ENCODE peak calls at places on chromosomes 4 and X, in eight cellular contexts. B is CD8-positive, alpha-beta T cell; M is MM.1S; X is mesenchymal stem cell; Z is fibroblast of lung; T is neural progenitor cell; J is brain microvascular endothelial cell; D is breast epithelium. N is an unnamed sample.

GRCh38 chr4:24973471-24974251 is 57.1 kb downstream of the LGI2 start:
- DNase-seq in J (no peak), Z (no peak), T (no peak), X (no peak), D (peak; percentile 58), B (no peak), M (no peak), N (no peak)

GRCh38 chr4:175412161-175412560 is 399.9 kb downstream of the GPM6A start:
- DNase-seq in D (no peak), J (no peak), B (no peak), X (no peak), T (no peak), Z (no peak), M (no peak), N (no peak)

GRCh38 chrX:70694339-70695122 is 214.0 kb downstream of the TEX11 start:
- DNase-seq in M (no peak), T (no peak), Z (no peak), J (no peak), B (no peak), X (no peak), D (no peak), N (no peak)

GRCh38 chrX:151974336-151975227 is at the start of gene GABRE:
- DNase-seq in D (peak; percentile 59), B (no peak), M (peak; percentile 27), Z (no peak), X (peak; percentile 22), J (no peak), T (peak; percentile 69), N (no peak)

GRCh38 chr4:71206763-71207162 is 132.1 kb upstream of the SLC4A4 start:
- DNase-seq in J (peak; percentile 67), M (no peak), T (no peak), X (no peak), Z (peak; percentile 74), D (no peak), B (no peak), N (no peak)

GRCh38 chr4:188092824-188093223 is 16.6 kb downstream of the TRIML2 start:
- DNase-seq in B (no peak), Z (no peak), J (no peak), M (no peak), T (no peak), X (no peak), D (no peak), N (no peak)

GRCh38 chrX:39164212-39164611 is 363.0 kb downstream of the MID1IP1 start:
- DNase-seq in X (no peak), M (no peak), Z (no peak), T (no peak), B (no peak), J (no peak), D (no peak), N (no peak)

GRCh38 chr4:123640271-123640670 is 243.7 kb downstream of the SPRY1 start:
- DNase-seq in B (no peak), D (no peak), X (peak; percentile 27), J (no peak), M (peak; percentile 20), Z (no peak), T (no peak), N (no peak)

GRCh38 chrX:137195296-137195695 is 161.5 kb upstream of the GPR101 start:
- DNase-seq in D (no peak), M (no peak), B (no peak), X (no peak), T (no peak), Z (no peak), J (no peak), N (no peak)

GRCh38 chrX:9339603-9340569 is 125.0 kb upstream of the TBL1X start:
- DNase-seq in B (no peak), M (peak; percentile 86), T (no peak), D (no peak), Z (peak; percentile 34), X (peak; percentile 45), J (no peak), N (no peak)

GRCh38 chr4:13642576-13642975 is 15.1 kb upstream of the BOD1L1 start:
- DNase-seq in B (no peak), J (peak; percentile 48), X (peak; percentile 40), Z (peak; percentile 61), T (no peak), M (no peak), D (no peak), N (no peak)

GRCh38 chr4:13641084-13641483 is 13.6 kb upstream of the BOD1L1 start:
- DNase-seq in M (no peak), T (no peak), Z (no peak), B (no peak), X (no peak), D (no peak), J (no peak), N (no peak)

GRCh38 chr4:13640149-13640671 is 12.7 kb upstream of the BOD1L1 start:
- DNase-seq in B (no peak), X (peak; percentile 94), M (no peak), Z (peak; percentile 85), J (peak; percentile 49), D (no peak), T (peak; percentile 49), N (no peak)

GRCh38 chr4:13645075-13645474 is 17.6 kb upstream of the BOD1L1 start:
- DNase-seq in D (no peak), Z (no peak), T (no peak), X (no peak), M (no peak), B (no peak), J (no peak), N (no peak)

DNA sequence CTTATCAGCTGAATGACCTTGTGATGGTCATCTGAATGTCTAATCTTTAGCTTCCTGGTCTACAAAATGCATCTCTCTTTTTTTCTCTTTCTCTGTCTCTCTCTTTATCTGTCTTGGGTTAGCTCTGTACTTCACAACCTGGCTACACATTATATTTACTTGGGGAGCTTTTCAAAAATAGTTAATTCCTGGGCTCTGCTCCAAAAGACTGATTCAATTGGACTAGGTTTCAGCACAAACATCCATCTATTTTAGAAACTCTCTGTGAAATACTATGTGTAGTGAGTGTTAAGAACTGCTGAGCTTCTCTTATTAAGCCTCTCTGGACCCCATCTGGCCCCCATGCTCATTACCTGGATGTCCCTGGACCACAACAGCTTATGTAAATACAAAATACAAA is 14.6 kb upstream of the BOD1L1 start:
- DNase-seq in B (no peak), D (no peak), X (no peak), Z (peak; percentile 64), M (no peak), J (no peak), T (no peak), N (no peak)
- H3K27ac ChIP-seq in B (no peak overlapping the region), D (no peak overlapping the region), X (no peak overlapping the region), Z (no peak overlapping the region), M (no peak overlapping the region), J (no peak overlapping the region), T (no peak overlapping the region), N (peak overlapping the region; percentile 58)

DNA sequence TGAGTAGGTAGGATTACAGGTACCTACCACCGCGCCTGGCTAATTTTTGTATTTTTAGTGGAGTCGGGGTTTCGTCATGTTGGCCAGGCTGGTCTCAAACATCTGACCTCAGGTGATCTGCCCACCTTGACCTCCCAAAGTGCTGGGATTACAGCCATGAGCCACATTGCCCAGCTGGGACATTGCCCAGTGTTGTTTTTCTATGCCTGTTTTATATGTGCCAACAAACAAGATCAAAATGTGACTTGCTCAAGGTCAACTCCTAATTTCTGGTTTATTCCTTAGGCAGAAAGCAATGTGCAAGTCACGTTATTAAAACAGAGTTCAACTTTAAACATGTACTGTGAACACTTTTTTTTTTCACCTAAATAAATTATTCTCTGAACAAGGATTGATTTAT is 2.7 kb downstream of the LRIT3 start:
- DNase-seq in D (no peak), T (no peak), M (no peak), Z (no peak), X (no peak), B (no peak), J (no peak), N (no peak)
- H3K27ac ChIP-seq in D (no peak overlapping the region), T (no peak overlapping the region), M (no peak overlapping the region), Z (no peak overlapping the region), X (no peak overlapping the region), B (no peak overlapping the region), J (no peak overlapping the region), N (no peak overlapping the region)

GRCh38 chrX:114087543-114087942 is 496.3 kb upstream of the HTR2C start:
- DNase-seq in D (no peak), M (no peak), J (no peak), X (no peak), B (no peak), T (no peak), Z (no peak), N (no peak)
- H3K27ac ChIP-seq in D (no peak overlapping the region), M (no peak overlapping the region), J (no peak overlapping the region), X (no peak overlapping the region), B (no peak overlapping the region), T (no peak overlapping the region), Z (no peak overlapping the region), N (no peak overlapping the region)

DNA sequence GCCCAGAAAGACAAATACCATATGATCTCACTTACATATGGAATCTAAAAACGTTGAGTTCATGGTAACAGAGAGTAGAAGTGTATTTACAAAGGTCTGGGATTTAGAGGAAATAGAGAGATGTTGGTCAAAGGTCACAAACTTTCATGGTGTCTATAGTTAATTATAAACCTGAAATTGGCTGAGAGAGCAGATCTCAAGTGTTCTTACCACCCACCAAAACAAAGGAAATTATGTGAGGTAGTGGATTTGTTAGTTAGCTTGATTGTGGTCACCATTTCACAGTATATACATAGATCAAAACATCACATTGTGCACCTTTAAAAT is 186.8 kb downstream of the NWD2 start:
- DNase-seq in Z (no peak), M (peak; percentile 74), D (no peak), T (no peak), X (no peak), J (no peak), B (no peak), N (no peak)
- H3K27ac ChIP-seq in Z (no peak overlapping the region), M (no peak overlapping the region), D (no peak overlapping the region), T (no peak overlapping the region), X (no peak overlapping the region), J (no peak overlapping the region), B (no peak overlapping the region), N (no peak overlapping the region)

GRCh38 chr4:19982556-19982955 is 269.1 kb upstream of the SLIT2 start:
- DNase-seq in X (peak; percentile 79), Z (peak; percentile 72), D (no peak), B (no peak), J (peak; percentile 61), T (no peak), M (no peak), N (no peak)
- H3K27ac ChIP-seq in X (peak overlapping the region; percentile 64), Z (peak overlapping the region; percentile 71), D (no peak overlapping the region), B (no peak overlapping the region), J (peak overlapping the region; percentile 96), T (no peak overlapping the region), M (no peak overlapping the region), N (no peak overlapping the region)

DNA sequence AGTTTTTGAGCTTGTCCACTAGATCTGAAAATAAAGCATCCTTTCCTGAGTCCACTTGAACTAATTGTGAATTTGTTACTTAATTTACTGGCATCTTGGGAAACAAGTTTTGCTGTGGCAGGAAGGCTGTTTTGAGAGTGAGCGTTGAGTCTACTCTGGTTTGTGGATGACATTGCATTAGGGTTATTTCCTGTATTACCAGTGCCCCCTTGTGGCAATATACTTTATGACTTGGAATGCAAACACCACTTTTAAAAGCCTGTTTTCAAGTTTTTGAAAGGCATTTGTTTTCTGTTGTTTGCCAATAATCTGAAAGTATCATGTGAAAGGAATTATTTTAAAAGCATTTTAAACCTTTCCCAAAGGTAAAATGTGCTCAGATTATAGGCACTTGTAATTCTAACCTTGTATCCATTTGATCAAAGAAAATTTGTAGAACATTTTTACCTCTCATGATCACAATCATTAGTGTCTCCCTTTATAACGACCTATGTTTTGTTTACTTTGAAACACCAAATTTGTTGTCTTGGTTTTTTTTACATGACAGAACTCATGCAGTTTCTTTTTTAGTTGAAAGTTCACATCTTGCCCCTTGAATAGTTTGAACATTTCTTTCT is 18.0 kb upstream of the CYP2U1 start:
- DNase-seq in T (peak; percentile 78), Z (peak; percentile 84), J (peak; percentile 76), M (peak; percentile 73), B (no peak), X (peak; percentile 73), D (no peak), N (no peak)
- H3K27ac ChIP-seq in T (no peak overlapping the region), Z (no peak overlapping the region), J (no peak overlapping the region), M (no peak overlapping the region), B (no peak overlapping the region), X (no peak overlapping the region), D (no peak overlapping the region), N (no peak overlapping the region)

N was measured in caudate nucleus.